ENCODE peak calls at places on chromosomes 3 and 15, in six cellular contexts. R is HFFc6; N is astrocyte of the hippocampus; B is endothelial cell; P is hypothalamus; W is activated CD4-positive, CD25-positive, alpha-beta regulatory T cell. V is an unnamed sample.

GRCh38 chr3:87426916-87427315 is 150.5 kb upstream of the POU1F1 start:
- DNase-seq in R (peak), W (no peak), P (no peak), B (no peak), N (peak), V (no peak)

GRCh38 chr3:80733522-80734176 is 965.9 kb upstream of the ROBO1 start:
- DNase-seq in W (no peak), R (no peak), N (peak), P (no peak), B (peak), V (no peak)

GRCh38 chr3:53238051-53238850 is 17.6 kb downstream of the TKT start:
- DNase-seq in R (peak), P (no peak), N (peak), W (no peak), B (no peak), V (no peak)

GRCh38 chr3:147521646-147522045 is 112.5 kb downstream of the ZIC1 start:
- DNase-seq in R (peak), W (no peak), N (peak), B (no peak), P (no peak), V (no peak)

GRCh38 chr3:15783361-15783969 is 14.3 kb downstream of the ANKRD28 start:
- DNase-seq in R (peak), W (no peak), N (peak), B (no peak), P (no peak), V (no peak)

GRCh38 chr3:69406156-69406555 is 20.3 kb upstream of the FRMD4B start:
- DNase-seq in B (no peak), W (no peak), P (no peak), N (peak), R (peak), V (no peak)

GRCh38 chr3:196194542-196194915 is 16.7 kb downstream of the ZDHHC19 start:
- DNase-seq in W (no peak), P (no peak), N (no peak), R (no peak), B (no peak), V (no peak)

GRCh38 chr3:47932431-47932830 is 83.8 kb downstream of the MAP4 start:
- DNase-seq in W (no peak), N (peak), R (no peak), B (no peak), P (no peak), V (no peak)

GRCh38 chr15:36177590-36178281 is 401.7 kb upstream of the CDIN1 start:
- DNase-seq in P (no peak), B (no peak), R (peak), W (no peak), N (peak), V (no peak)

GRCh38 chr3:71690222-71690821 is 34.9 kb downstream of the EIF4E3 start:
- DNase-seq in W (no peak), N (peak), B (peak), P (no peak), R (peak), V (no peak)

GRCh38 chr15:93046721-93047120 is 42.3 kb downstream of the RGMA start:
- DNase-seq in B (no peak), W (no peak), P (no peak), R (no peak), N (no peak), V (no peak)

GRCh38 chr3:193029800-193030199 is 112.1 kb upstream of the MB21D2 start:
- DNase-seq in W (no peak), B (no peak), N (peak), P (no peak), R (no peak), V (no peak)

GRCh38 chr3:124213641-124214040 is 221.7 kb upstream of the ROPN1 start:
- DNase-seq in B (no peak), N (no peak), P (no peak), R (no peak), W (no peak), V (no peak)

GRCh38 chr3:55042591-55042990 is 114.7 kb upstream of the LRTM1 start:
- DNase-seq in R (no peak), W (no peak), B (no peak), N (peak), P (no peak), V (no peak)

GRCh38 chr3:112357888-112358287 is 24.9 kb downstream of the CD200 start:
- DNase-seq in N (no peak), W (peak), P (no peak), B (no peak), R (no peak), V (no peak)

GRCh38 chr3:13494463-13495350 is 14.6 kb downstream of the HDAC11 start:
- DNase-seq in W (no peak), R (peak), P (peak), N (peak), B (peak), V (no peak)

GRCh38 chr3:44576661-44577060 is 8.1 kb upstream of the ZNF660 start:
- DNase-seq in B (no peak), R (no peak), W (no peak), N (no peak), P (no peak), V (no peak)

GRCh38 chr15:43998607-43999006 is 171.8 kb downstream of the WDR76 start:
- DNase-seq in N (peak), P (no peak), W (no peak), B (no peak), R (no peak), V (no peak)

GRCh38 chr3:181713300-181713647 is 1.5 kb downstream of the SOX2 start:
- DNase-seq in R (no peak), P (no peak), N (no peak), W (no peak), B (no peak), V (no peak)

GRCh38 chr3:71955549-71956373 is 170.8 kb upstream of the PROK2 start:
- DNase-seq in P (peak), B (peak), N (peak), W (no peak), R (peak), V (no peak)

GRCh38 chr3:143736205-143736604 is 112.1 kb downstream of the SLC9A9 start:
- DNase-seq in B (no peak), P (no peak), N (no peak), R (no peak), W (no peak), V (no peak)

GRCh38 chr3:168604767-168605166 is 509.0 kb upstream of the GOLIM4 start:
- DNase-seq in N (no peak), R (no peak), B (no peak), P (no peak), W (no peak), V (no peak)

GRCh38 chr3:186108941-186109865 is at the start of gene ETV5:
- DNase-seq in R (peak), W (peak), P (peak), N (peak), B (peak), V (peak)

GRCh38 chr3:39065197-39065596 is 13.4 kb downstream of the WDR48 start:
- DNase-seq in B (peak), P (no peak), R (peak), N (peak), W (no peak), V (no peak)

GRCh38 chr3:158713094-158713499 is 19.2 kb downstream of the RARRES1 start:
- DNase-seq in R (no peak), B (peak), P (peak), N (peak), W (no peak), V (no peak)

GRCh38 chr3:34263014-34263714 is 464.7 kb downstream of the PDCD6IP start:
- DNase-seq in W (no peak), B (no peak), N (no peak), P (no peak), R (no peak), V (no peak)

GRCh38 chr15:42153874-42154575 is 2.4 kb downstream of the PLA2G4F start:
- DNase-seq in R (no peak), N (no peak), B (no peak), P (no peak), W (no peak), V (no peak)

GRCh38 chr3:115693868-115694267 is 70.6 kb downstream of the GAP43 start:
- DNase-seq in R (no peak), W (no peak), N (no peak), B (no peak), P (peak), V (no peak)

GRCh38 chr15:68507447-68507846 is 71.3 kb upstream of the CORO2B start:
- DNase-seq in P (no peak), N (no peak), W (no peak), R (no peak), B (no peak), V (no peak)

GRCh38 chr3:73192036-73192738 is 130.7 kb downstream of the EBLN2 start:
- DNase-seq in N (no peak), P (no peak), R (no peak), W (no peak), B (peak), V (no peak)

GRCh38 chr3:171456765-171457164 is 3.4 kb downstream of the TNIK start:
- DNase-seq in W (no peak), R (no peak), N (no peak), P (no peak), B (no peak), V (no peak)

GRCh38 chr3:149414557-149415231 is 37.2 kb upstream of the TM4SF1 start:
- DNase-seq in R (no peak), B (no peak), N (no peak), W (no peak), P (no peak), V (no peak)

V was measured in central memory CD8-positive, alpha-beta T cell.